ENCODE peak calls at places on chromosomes 2 and 18, in ten cellular contexts. V is cardiac muscle cell; T is HepG2; S is naive thymus-derived CD4-positive, alpha-beta T cell; J is NCI-H446 treated with DMSO at 0.1 percent for 48 hours; X is skeletal muscle cell; K is C1 segment of cervical spinal cord; D is activated CD8-positive, alpha-beta memory T cell treated with anti-CD3 and anti-CD28 coated beads for 48 hours; W is dermis microvascular lymphatic vessel endothelial cell; R is foreskin fibroblast. E is an unnamed sample.

GRCh38 chr18:62621546-62621945 is 93.8 kb upstream of the PHLPP1 start:
- DNase-seq in X (no peak), D (no peak), J (no peak), K (no peak), W (peak; percentile 70), V (no peak), S (no peak), R (no peak), T (no peak), E (no peak)

GRCh38 chr2:64876137-64876647 is 113.0 kb upstream of the SLC1A4 start:
- DNase-seq in D (no peak), X (peak; percentile 78), K (no peak), R (peak; percentile 67), W (peak; percentile 83), J (no peak), V (peak; percentile 91), S (no peak), T (no peak), E (no peak)

GRCh38 chr2:54728669-54729120 is 5.2 kb downstream of the EML6 start:
- DNase-seq in X (peak; percentile 81), W (peak; percentile 64), J (no peak), T (peak; percentile 80), V (no peak), S (no peak), K (no peak), D (no peak), R (peak; percentile 86), E (no peak)

GRCh38 chr2:225429718-225430117 is 30.2 kb downstream of the NYAP2 start:
- DNase-seq in D (no peak), S (no peak), J (peak; percentile 95), R (no peak), T (no peak), V (peak; percentile 8), K (peak; percentile 2), W (no peak), X (no peak), E (no peak)

GRCh38 chr2:8488001-8488738 is 193.7 kb upstream of the ID2 start:
- DNase-seq in T (no peak), J (no peak), V (no peak), S (no peak), R (no peak), X (no peak), K (peak; percentile 60), W (no peak), D (peak; percentile 40), E (no peak)

GRCh38 chr2:203361922-203362321 is 33.7 kb downstream of the ABI2 start:
- DNase-seq in V (no peak), X (no peak), S (no peak), K (no peak), T (no peak), W (peak; percentile 32), J (no peak), R (no peak), D (no peak), E (no peak)

GRCh38 chr2:137165968-137166367 is 400.6 kb downstream of the THSD7B start:
- DNase-seq in V (no peak), R (no peak), X (no peak), S (no peak), K (no peak), D (no peak), J (no peak), T (no peak), W (no peak), E (no peak)

GRCh38 chr2:121104721-121105141 is 180.3 kb downstream of the TFCP2L1 start:
- DNase-seq in D (no peak), W (no peak), S (no peak), X (no peak), T (no peak), V (peak; percentile 76), K (no peak), R (no peak), J (no peak), E (no peak)

GRCh38 chr2:37378411-37378810 is 34.0 kb downstream of the QPCT start:
- DNase-seq in D (no peak), X (no peak), T (peak; percentile 43), S (no peak), R (peak; percentile 68), J (no peak), K (no peak), W (no peak), V (no peak), E (no peak)

GRCh38 chr2:35462226-35462983 is 893.2 kb upstream of the CRIM1 start:
- DNase-seq in V (no peak), D (no peak), R (no peak), K (no peak), S (no peak), J (no peak), T (no peak), W (no peak), X (no peak), E (no peak)

GRCh38 chr2:179252439-179252838 is 12.2 kb downstream of the SESTD1 start:
- DNase-seq in D (no peak), J (no peak), V (no peak), K (no peak), T (no peak), S (no peak), W (no peak), R (no peak), X (no peak), E (no peak)

GRCh38 chr2:189163889-189164288 is 15.7 kb downstream of the COL5A2 start:
- DNase-seq in T (no peak), X (peak; percentile 48), J (no peak), S (no peak), R (peak; percentile 79), D (no peak), W (peak; percentile 9), V (peak; percentile 59), K (no peak), E (no peak)

GRCh38 chr2:10321590-10321989 is 18.9 kb downstream of the HPCAL1 start:
- DNase-seq in J (no peak), T (no peak), S (no peak), K (no peak), V (no peak), W (no peak), X (no peak), D (no peak), R (no peak), E (no peak)

GRCh38 chr18:35861367-35862114 is 110.9 kb upstream of the RMP24 start:
- DNase-seq in R (no peak), T (no peak), W (no peak), S (no peak), V (peak; percentile 62), J (no peak), D (no peak), X (no peak), K (no peak), E (no peak)

GRCh38 chr2:1140389-1141003 is 189.8 kb downstream of the SNTG2 start:
- DNase-seq in V (peak; percentile 48), K (no peak), X (no peak), R (no peak), W (no peak), S (peak; percentile 44), J (no peak), T (peak; percentile 24), D (peak; percentile 33), E (peak; percentile 27)

GRCh38 chr2:148299616-148300015 is 278.7 kb downstream of the MBD5 start:
- DNase-seq in V (no peak), K (no peak), W (peak; percentile 23), X (no peak), S (no peak), D (no peak), J (no peak), T (no peak), R (no peak), E (no peak)

GRCh38 chr18:79856119-79857080 is 58.7 kb downstream of the KCNG2 start:
- DNase-seq in D (no peak), S (no peak), J (no peak), W (no peak), R (no peak), V (peak; percentile 36), X (peak; percentile 9), T (no peak), K (no peak), E (peak; percentile 65)

GRCh38 chr2:109486711-109487130 is 127.0 kb downstream of the SEPTIN10 start:
- DNase-seq in J (no peak), W (no peak), D (no peak), V (no peak), S (no peak), T (no peak), R (no peak), X (no peak), K (no peak), E (no peak)